ENCODE peak calls at places on chromosomes 11 and 22, in five cellular contexts. X is colonic mucosa, M is heart right ventricle, I is neural progenitor cell, D is MM.1S. Y is an unnamed sample.

GRCh38 chr22:25970348-25970995 is 198.8 kb upstream of the SEZ6L start:
- DNase-seq in I (peak; percentile 49), D (peak; percentile 18), M (peak; percentile 45), X (no peak), Y (no peak)

GRCh38 chr11:131904756-131905155 is 534.3 kb downstream of the NTM start:
- DNase-seq in M (no peak), D (no peak), I (peak; percentile 30), X (no peak), Y (no peak)

GRCh38 chr22:50244420-50245213 is at the start of gene TUBGCP6:
- DNase-seq in M (peak; percentile 95), X (peak; percentile 96), D (peak; percentile 97), I (peak; percentile 97), Y (peak; percentile 92)

GRCh38 chr11:110069158-110069737 is 23.9 kb upstream of the ZC3H12C start:
- DNase-seq in D (no peak), X (peak; percentile 68), M (peak; percentile 66), I (no peak), Y (no peak)

GRCh38 chr22:42857845-42858481 is 890 bp upstream of the ARFGAP3 start:
- DNase-seq in M (peak; percentile 48), I (no peak), D (no peak), X (peak; percentile 41), Y (no peak)

GRCh38 chr22:29477919-29478318 is 2.1 kb upstream of the NEFH start:
- DNase-seq in M (no peak), X (no peak), D (no peak), I (peak; percentile 41), Y (no peak)

GRCh38 chr11:61603667-61604066 is 22.8 kb upstream of the SYT7 start:
- DNase-seq in M (no peak), I (no peak), X (no peak), D (no peak), Y (no peak)

GRCh38 chr11:35566885-35567284 is 41.5 kb upstream of the PAMR1 start:
- DNase-seq in D (no peak), X (no peak), M (no peak), I (no peak), Y (no peak)

GRCh38 chr11:45885921-45886721 is 670 bp downstream of the MAPK8IP1 start:
- DNase-seq in M (no peak), X (no peak), I (peak; percentile 64), D (no peak), Y (no peak)

GRCh38 chr22:46180370-46181137 is 30.2 kb downstream of the PPARA start:
- DNase-seq in M (no peak), X (no peak), I (no peak), D (no peak), Y (no peak)

DNA sequence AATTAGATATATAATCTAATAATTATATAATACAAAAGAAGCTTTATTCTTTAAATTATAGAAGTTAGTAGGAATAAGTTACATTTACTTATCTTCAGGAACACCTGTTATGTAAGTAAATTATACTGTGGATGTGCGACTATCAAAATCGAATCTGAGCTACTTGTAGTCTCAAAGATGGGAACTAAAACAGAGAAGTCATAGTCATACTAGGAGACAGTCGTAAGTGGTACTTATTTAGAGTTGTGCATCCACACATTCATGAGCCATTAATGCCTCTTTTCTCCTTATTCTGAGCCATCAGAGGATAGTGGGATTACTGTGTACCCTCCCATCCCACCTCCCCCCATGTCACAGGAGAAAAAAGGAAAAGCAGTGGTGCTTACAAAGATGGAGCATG is 114.4 kb downstream of the CADM1 start:
- DNase-seq in X (no peak), I (no peak), M (no peak), D (no peak), Y (no peak)
- H3K27me3 ChIP-seq in X (no peaks in the 10 kb centered on the region), I (peaks cover 14% of the 10 kb centered on the region), M (no peaks in the 10 kb centered on the region), D (no peaks in the 10 kb centered on the region), Y (peaks cover 2% of the 10 kb centered on the region)

GRCh38 chr11:11622772-11623531 is 1.1 kb upstream of the GALNT18 start:
- DNase-seq in D (no peak), X (no peak), M (no peak), I (no peak), Y (no peak)
- H3K27me3 ChIP-seq in D (no peaks in the 10 kb centered on the region), X (no peaks in the 10 kb centered on the region), M (no peaks in the 10 kb centered on the region), I (peaks cover 54% of the 10 kb centered on the region), Y (peaks cover 29% of the 10 kb centered on the region)

GRCh38 chr11:96961931-96962330 is 572.1 kb downstream of the JRKL start:
- DNase-seq in M (no peak), X (no peak), D (no peak), I (no peak), Y (no peak)

GRCh38 chr11:96963375-96963774 is 573.6 kb downstream of the JRKL start:
- DNase-seq in D (no peak), X (no peak), M (no peak), I (no peak), Y (no peak)

GRCh38 chr11:96964661-96965060 is 574.8 kb downstream of the JRKL start:
- DNase-seq in I (peak; percentile 2), M (no peak), D (no peak), X (no peak), Y (no peak)

DNA sequence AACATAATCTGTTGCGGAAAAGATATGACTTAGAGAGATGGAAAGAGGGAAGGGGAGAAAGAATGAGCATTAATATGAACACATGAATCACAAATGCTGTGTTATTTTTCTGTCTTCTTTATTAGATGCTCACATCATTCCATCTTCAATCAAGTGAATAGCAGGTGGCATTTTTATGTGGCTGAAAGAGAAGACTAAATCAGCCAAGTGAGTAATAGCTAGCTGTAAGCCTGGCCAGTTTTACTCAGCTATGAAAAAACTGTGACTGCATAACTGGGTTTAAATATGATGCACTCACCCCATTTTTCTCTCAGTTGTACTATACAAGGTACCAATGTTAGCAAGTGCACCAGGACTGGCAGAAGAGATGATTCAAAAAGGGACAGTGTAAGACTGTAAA is 571.1 kb downstream of the JRKL start:
- DNase-seq in I (no peak), X (no peak), D (no peak), M (no peak), Y (no peak)
- H3K27me3 ChIP-seq in I (no peaks in the 10 kb centered on the region), X (no peaks in the 10 kb centered on the region), D (no peaks in the 10 kb centered on the region), M (no peaks in the 10 kb centered on the region), Y (no peaks in the 10 kb centered on the region)

DNA sequence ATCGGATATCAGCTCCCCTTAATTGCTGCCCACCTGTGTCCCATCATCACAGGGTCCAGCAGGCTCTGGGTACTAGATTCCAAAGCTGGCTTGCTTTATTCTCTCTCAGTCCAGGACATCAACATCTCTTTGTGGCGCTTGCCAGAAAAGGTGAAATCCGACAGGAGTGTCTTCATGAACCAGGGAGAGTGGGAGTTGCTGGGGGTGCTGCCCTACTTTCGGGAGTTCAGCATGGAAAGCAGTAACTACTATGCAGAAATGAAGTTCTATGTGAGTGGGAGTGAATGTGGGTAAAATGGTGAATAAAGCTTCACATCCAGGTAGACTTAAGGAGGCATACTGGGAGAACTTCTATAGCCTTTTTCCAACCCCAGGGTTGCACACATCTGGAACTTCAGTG is 11.0 kb downstream of the HTR3A start:
- DNase-seq in D (no peak), I (no peak), M (no peak), X (no peak), Y (no peak)
- H3K27me3 ChIP-seq in D (peaks cover 9% of the 10 kb centered on the region), I (no peaks in the 10 kb centered on the region), M (peaks cover 35% of the 10 kb centered on the region), X (no peaks in the 10 kb centered on the region), Y (no peaks in the 10 kb centered on the region)

GRCh38 chr22:39705386-39705785 is 134.8 kb downstream of the CACNA1I start:
- DNase-seq in I (no peak), X (no peak), M (no peak), D (no peak), Y (no peak)

GRCh38 chr22:39699631-39700348 is 129.2 kb downstream of the CACNA1I start:
- DNase-seq in M (no peak), X (no peak), D (no peak), I (peak; percentile 82), Y (no peak)

GRCh38 chr22:39698106-39698505 is 127.6 kb downstream of the CACNA1I start:
- DNase-seq in M (no peak), D (no peak), X (no peak), I (no peak), Y (no peak)

GRCh38 chr22:39703890-39704658 is 133.5 kb downstream of the CACNA1I start:
- DNase-seq in M (peak; percentile 13), I (peak; percentile 79), D (no peak), X (peak; percentile 26), Y (no peak)

DNA sequence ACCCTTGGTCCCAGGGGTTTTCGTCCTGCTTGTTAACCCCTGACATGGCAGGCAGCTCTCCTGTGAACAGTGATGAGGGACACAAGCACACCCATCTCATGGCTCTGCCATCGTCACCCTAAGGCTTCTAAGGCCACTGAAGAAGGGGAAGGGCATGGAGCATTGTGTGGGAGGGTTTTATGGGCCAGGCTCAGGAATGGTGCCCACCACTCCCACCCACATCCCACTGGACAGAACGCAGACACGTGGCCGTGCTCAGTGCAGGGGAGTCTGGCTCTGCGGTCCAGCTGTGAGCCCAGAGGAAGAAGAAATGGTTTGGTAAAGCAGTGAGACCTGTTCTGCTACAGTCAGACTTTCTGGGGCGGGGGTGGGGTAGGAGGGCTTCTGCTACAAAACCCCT is 130.0 kb downstream of the CACNA1I start:
- DNase-seq in D (no peak), M (no peak), X (no peak), I (no peak), Y (no peak)
- H3K27me3 ChIP-seq in D (peaks cover 79% of the 10 kb centered on the region), M (peaks cover 71% of the 10 kb centered on the region), X (no peaks in the 10 kb centered on the region), I (peaks cover 14% of the 10 kb centered on the region), Y (no peaks in the 10 kb centered on the region)

GRCh38 chr11:130423541-130424155 is 4.8 kb downstream of the ADAMTS8 start:
- DNase-seq in D (no peak), M (no peak), X (no peak), I (peak; percentile 52), Y (no peak)
- H3K27me3 ChIP-seq in D (peaks cover 30% of the 10 kb centered on the region), M (peaks cover 15% of the 10 kb centered on the region), X (peaks cover 23% of the 10 kb centered on the region), I (peaks cover 47% of the 10 kb centered on the region), Y (peaks cover 3% of the 10 kb centered on the region)

Y was measured in CD4-positive, CD25-positive, alpha-beta regulatory T cell.